ENCODE peak calls at places on chromosome 11, in five cellular contexts. One of them, this sample, is unnamed.

GRCh38 chr11:75572744-75573143 is 10.7 kb downstream of the SERPINH1 start:
- DNase-seq in NCI-H1092: no peak
- DNase-seq in T-helper 2 cell: no peak
- DNase-seq in stimulated activated CD4-positive, alpha-beta T cell treated with anti-CD3 and anti-CD28 coated beads, Interleukin-4, amount 100 ng/mL, for 48 hours: no peak
- DNase-seq in AG09319: no peak
- DNase-seq in this sample: no peak

GRCh38 chr11:122852071-122852831 is 14.0 kb downstream of the CRTAM start:
- DNase-seq in NCI-H1092: no peak
- DNase-seq in T-helper 2 cell: no peak
- DNase-seq in stimulated activated CD4-positive, alpha-beta T cell treated with anti-CD3 and anti-CD28 coated beads, Interleukin-4, amount 100 ng/mL, for 48 hours: no peak
- DNase-seq in AG09319: no peak
- DNase-seq in this sample: no peak

GRCh38 chr11:12864316-12865156 is 144.6 kb upstream of the RASSF10 start:
- DNase-seq in NCI-H1092: peak
- DNase-seq in T-helper 2 cell: no peak
- DNase-seq in stimulated activated CD4-positive, alpha-beta T cell treated with anti-CD3 and anti-CD28 coated beads, Interleukin-4, amount 100 ng/mL, for 48 hours: no peak
- DNase-seq in AG09319: no peak
- DNase-seq in this sample: peak

GRCh38 chr11:74570266-74571061 is 21.9 kb upstream of the POLD3 start:
- DNase-seq in NCI-H1092: peak
- DNase-seq in T-helper 2 cell: no peak
- DNase-seq in stimulated activated CD4-positive, alpha-beta T cell treated with anti-CD3 and anti-CD28 coated beads, Interleukin-4, amount 100 ng/mL, for 48 hours: no peak
- DNase-seq in AG09319: no peak
- DNase-seq in this sample: peak

GRCh38 chr11:96964661-96965060 is 574.8 kb downstream of the JRKL start:
- DNase-seq in NCI-H1092: no peak
- DNase-seq in T-helper 2 cell: no peak
- DNase-seq in stimulated activated CD4-positive, alpha-beta T cell treated with anti-CD3 and anti-CD28 coated beads, Interleukin-4, amount 100 ng/mL, for 48 hours: no peak
- DNase-seq in AG09319: no peak
- DNase-seq in this sample: no peak

GRCh38 chr11:5476184-5476819 is 12.2 kb upstream of the OR52D1 start:
- DNase-seq in NCI-H1092: no peak
- DNase-seq in T-helper 2 cell: no peak
- DNase-seq in stimulated activated CD4-positive, alpha-beta T cell treated with anti-CD3 and anti-CD28 coated beads, Interleukin-4, amount 100 ng/mL, for 48 hours: peak
- DNase-seq in AG09319: peak
- DNase-seq in this sample: peak

GRCh38 chr11:64909653-64910343 is 7.2 kb downstream of the ATG2A start:
- DNase-seq in NCI-H1092: no peak
- DNase-seq in T-helper 2 cell: no peak
- DNase-seq in stimulated activated CD4-positive, alpha-beta T cell treated with anti-CD3 and anti-CD28 coated beads, Interleukin-4, amount 100 ng/mL, for 48 hours: no peak
- DNase-seq in AG09319: no peak
- DNase-seq in this sample: no peak

GRCh38 chr11:31720666-31721199 is 90.4 kb downstream of the PAX6 start:
- DNase-seq in NCI-H1092: no peak
- DNase-seq in T-helper 2 cell: no peak
- DNase-seq in stimulated activated CD4-positive, alpha-beta T cell treated with anti-CD3 and anti-CD28 coated beads, Interleukin-4, amount 100 ng/mL, for 48 hours: no peak
- DNase-seq in AG09319: no peak
- DNase-seq in this sample: no peak

GRCh38 chr11:73236879-73237278 is 18.8 kb downstream of the P2RY2 start:
- DNase-seq in NCI-H1092: no peak
- DNase-seq in T-helper 2 cell: no peak
- DNase-seq in stimulated activated CD4-positive, alpha-beta T cell treated with anti-CD3 and anti-CD28 coated beads, Interleukin-4, amount 100 ng/mL, for 48 hours: peak
- DNase-seq in AG09319: no peak
- DNase-seq in this sample: no peak